ENCODE peak calls at places on chromosomes 13 and 19, in four cellular contexts. W, U, O and H are unnamed samples.

GRCh38 chr19:32172761-32173160 is 172.6 kb upstream of the ZNF507 start:
- DNase-seq in W (no peak), U (no peak), O (no peak), H (no peak)

GRCh38 chr13:95256086-95256485 is 45.2 kb downstream of the ABCC4 start:
- DNase-seq in W (no peak), U (no peak), O (no peak), H (no peak)

GRCh38 chr13:113928701-113929627 is 44.9 kb downstream of the C13orf46 start:
- DNase-seq in W (peak; percentile 19), U (no peak), O (no peak), H (peak; percentile 87)

GRCh38 chr13:80199585-80200292 is 141.2 kb downstream of the SPRY2 start:
- DNase-seq in W (no peak), U (no peak), O (no peak), H (no peak)

GRCh38 chr13:25478186-25478585 is 106.4 kb downstream of the ATP8A2 start:
- DNase-seq in W (no peak), U (no peak), O (no peak), H (no peak)

GRCh38 chr19:38277549-38277948 is 13.2 kb downstream of the SPINT2 start:
- DNase-seq in W (no peak), U (no peak), O (no peak), H (no peak)

GRCh38 chr19:7857727-7858701 is 16.2 kb downstream of the PRR36 start:
- DNase-seq in W (no peak), U (no peak), O (no peak), H (no peak)

GRCh38 chr13:100244431-100244830 is 155.5 kb downstream of the PCCA start:
- DNase-seq in W (no peak), U (no peak), O (no peak), H (no peak)

GRCh38 chr19:53865523-53865917 is 2.2 kb upstream of the MYADM start:
- DNase-seq in W (no peak), U (no peak), O (peak; percentile 18), H (no peak)

GRCh38 chr13:75395056-75395455 is 86.9 kb downstream of the TBC1D4 start:
- DNase-seq in W (no peak), U (no peak), O (no peak), H (no peak)

GRCh38 chr19:34713262-34713637 is 20.8 kb upstream of the ZNF181 start:
- DNase-seq in W (no peak), U (no peak), O (no peak), H (no peak)
- TF ChIP-seq CTCF in W (no peak), U (no peak), O (no peak), H (no peak)

DNA sequence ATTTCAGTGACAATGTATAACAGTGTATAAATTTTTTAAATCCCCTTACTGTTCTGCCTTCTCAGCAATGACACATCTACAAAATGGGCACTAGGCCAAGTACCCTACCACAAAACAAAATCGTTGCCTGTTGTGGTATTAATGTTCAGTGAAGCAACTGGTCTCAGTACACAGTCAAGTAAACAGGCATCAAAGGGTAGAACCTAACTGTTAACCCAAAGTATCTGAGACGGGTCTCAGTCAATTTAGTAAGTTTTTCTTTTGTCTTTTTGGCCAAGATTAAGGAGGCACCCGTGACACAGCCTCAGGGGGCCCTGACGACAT is 67.4 kb downstream of the SUCLA2 start:
- DNase-seq in W (no peak), U (no peak), O (no peak), H (no peak)
- H3K27ac ChIP-seq in W (no peak overlapping the region), U (no peak overlapping the region), O (no peak overlapping the region), H (no peak overlapping the region)

DNA sequence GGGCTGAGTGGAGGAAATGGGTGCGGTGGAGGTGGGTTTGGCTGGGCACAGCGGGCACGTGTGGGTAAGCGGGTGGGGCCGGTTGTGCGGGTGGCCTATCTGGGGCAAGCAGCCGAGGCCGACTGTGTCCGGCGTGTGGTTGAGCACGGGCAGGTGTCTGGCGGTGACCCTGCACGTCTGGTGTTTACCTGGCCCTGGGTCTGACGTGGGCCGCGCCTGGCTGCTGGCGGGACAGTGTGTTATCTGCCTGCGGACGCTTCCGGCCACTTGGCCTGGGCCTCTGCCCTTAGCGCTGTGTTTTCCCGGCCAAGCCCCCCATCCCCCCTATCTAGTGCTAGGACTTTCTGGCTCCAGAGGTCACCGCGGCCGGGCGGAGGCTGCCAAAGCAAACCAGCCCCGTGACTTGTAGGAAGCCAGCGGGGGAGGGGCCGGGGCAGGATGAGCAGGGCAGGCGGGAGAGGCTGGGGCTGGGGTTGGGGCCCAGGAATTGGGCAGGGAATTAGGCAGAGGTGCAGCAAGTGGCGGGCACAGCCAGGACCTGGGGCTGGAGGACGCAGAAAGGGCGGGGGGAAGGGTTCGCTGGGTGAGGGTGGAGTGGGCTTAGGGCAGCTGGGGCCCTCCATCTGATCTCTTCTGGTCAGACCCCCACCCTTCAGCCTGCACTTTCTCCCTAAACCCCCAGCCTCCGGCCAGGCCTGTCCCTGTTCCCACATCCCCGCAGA is 534 bp upstream of the HPN start:
- DNase-seq in W (peak; percentile 49), U (peak; percentile 48), O (peak; percentile 29), H (peak; percentile 96)
- TF ChIP-seq CTCF in W (no peak), U (no peak), O (no peak), H (no peak)

GRCh38 chr19:36013280-36014028 is 559 bp downstream of the ALKBH6 start:
- DNase-seq in W (no peak), U (no peak), O (peak; percentile 12), H (no peak)
- H3K27ac ChIP-seq in W (peak overlapping the region; percentile 75), U (peak overlapping the region; percentile 94), O (peak overlapping the region; percentile 82), H (peak overlapping the region; percentile 90)

GRCh38 chr13:30808600-30808999 is 73.3 kb downstream of the ALOX5AP start:
- DNase-seq in W (no peak), U (no peak), O (no peak), H (no peak)
- TF ChIP-seq CTCF in W (no peak), U (no peak), O (no peak), H (no peak)

DNA sequence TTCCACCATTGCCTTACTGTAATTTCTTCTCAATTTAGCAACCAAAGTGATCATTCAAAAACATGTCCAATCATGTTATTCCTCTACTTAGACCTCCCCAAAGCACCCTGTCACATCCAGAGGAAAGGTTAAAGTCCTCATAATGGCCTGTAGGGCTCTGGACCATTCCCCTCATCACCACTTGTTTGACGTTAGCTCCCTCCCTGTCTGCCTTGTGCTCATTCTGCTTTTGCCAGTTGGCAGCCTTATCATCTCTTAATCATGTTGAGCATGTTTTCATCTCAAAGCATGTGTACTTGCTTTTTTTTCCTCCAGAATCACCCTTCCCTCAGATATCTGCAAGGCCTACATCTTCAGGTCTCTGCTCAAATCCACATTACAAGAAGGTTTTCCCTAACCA is 25.8 kb downstream of the UBAC2 start:
- DNase-seq in W (no peak), U (no peak), O (no peak), H (no peak)
- H3K27ac ChIP-seq in W (no peak overlapping the region), U (no peak overlapping the region), O (no peak overlapping the region), H (no peak overlapping the region)